ENCODE peak calls at places on chromosomes 12 and 14, in four cellular contexts. R is GM23248; C is aorta; K is naive thymus-derived CD4-positive, alpha-beta T cell. B is an unnamed sample.

GRCh38 chr12:51851408-51852097 is 3.0 kb upstream of the FIGNL2 start:
- DNase-seq in R (no peak), C (no peak), K (no peak), B (no peak)

GRCh38 chr12:132955933-132956725 is at the start of gene ZNF605:
- DNase-seq in R (peak), C (peak), K (peak), B (peak)

GRCh38 chr14:54338696-54339317 is 58.0 kb upstream of the CDKN3 start:
- DNase-seq in R (peak), C (no peak), K (no peak), B (no peak)

GRCh38 chr14:77133718-77134338 is 7.8 kb downstream of the ZDHHC22 start:
- DNase-seq in R (peak), C (no peak), K (peak), B (peak)

GRCh38 chr14:92890830-92891598 is 31.9 kb upstream of the CHGA start:
- DNase-seq in R (no peak), C (no peak), K (no peak), B (no peak)

GRCh38 chr12:53061404-53062010 is 11.6 kb downstream of the TNS2 start:
- DNase-seq in R (no peak), C (no peak), K (no peak), B (peak)

GRCh38 chr14:68404652-68405183 is 388.1 kb downstream of the ZFP36L1 start:
- DNase-seq in R (no peak), C (no peak), K (no peak), B (no peak)

GRCh38 chr12:118582863-118583262 is 206.5 kb downstream of the SUDS3 start:
- DNase-seq in R (no peak), C (no peak), K (no peak), B (no peak)

GRCh38 chr14:92224348-92224954 is 98.5 kb upstream of the SLC24A4 start:
- DNase-seq in R (peak), C (no peak), K (no peak), B (no peak)

GRCh38 chr12:71152838-71153237 is 5.0 kb downstream of the TSPAN8 start:
- DNase-seq in R (no peak), C (no peak), K (no peak), B (no peak)

GRCh38 chr12:97267803-97268202 is 194.8 kb upstream of the RMST start:
- DNase-seq in R (no peak), C (no peak), K (no peak), B (no peak)

GRCh38 chr12:94326727-94327126 is 132.9 kb downstream of the CEP83 start:
- DNase-seq in R (peak), C (no peak), K (no peak), B (no peak)

GRCh38 chr12:108635201-108635996 is 1.7 kb upstream of the SELPLG start:
- DNase-seq in R (no peak), C (peak), K (peak), B (no peak)

GRCh38 chr12:125166046-125166445 is 100.8 kb downstream of the AACS start:
- DNase-seq in R (no peak), C (no peak), K (no peak), B (no peak)

GRCh38 chr12:109296431-109296830 is 12.7 kb downstream of the FOXN4 start:
- DNase-seq in R (no peak), C (peak), K (no peak), B (no peak)

GRCh38 chr12:9049520-9050133 is 60.3 kb downstream of the KLRG1 start:
- DNase-seq in R (peak), C (no peak), K (peak), B (no peak)

GRCh38 chr12:66594688-66595087 is 84.2 kb downstream of the GRIP1 start:
- DNase-seq in R (no peak), C (no peak), K (no peak), B (no peak)

GRCh38 chr12:101470939-101471338 is 4.2 kb upstream of the SPIC start:
- DNase-seq in R (no peak), C (no peak), K (no peak), B (no peak)

GRCh38 chr14:66070542-66071319 is 415.4 kb upstream of the CCDC196 start:
- DNase-seq in R (peak), C (peak), K (peak), B (no peak)

GRCh38 chr14:66078031-66078430 is 408.1 kb upstream of the CCDC196 start:
- DNase-seq in R (no peak), C (no peak), K (no peak), B (no peak)

GRCh38 chr14:66072190-66072905 is 413.8 kb upstream of the CCDC196 start:
- DNase-seq in R (no peak), C (no peak), K (no peak), B (no peak)

GRCh38 chr14:66076166-66076565 is 410.0 kb upstream of the CCDC196 start:
- DNase-seq in R (no peak), C (no peak), K (no peak), B (no peak)

GRCh38 chr14:66074546-66074945 is 411.6 kb upstream of the CCDC196 start:
- DNase-seq in R (no peak), C (no peak), K (no peak), B (no peak)
- H3K27ac ChIP-seq in R (no peak), C (no peak), K (no peak), B (no peak)

DNA sequence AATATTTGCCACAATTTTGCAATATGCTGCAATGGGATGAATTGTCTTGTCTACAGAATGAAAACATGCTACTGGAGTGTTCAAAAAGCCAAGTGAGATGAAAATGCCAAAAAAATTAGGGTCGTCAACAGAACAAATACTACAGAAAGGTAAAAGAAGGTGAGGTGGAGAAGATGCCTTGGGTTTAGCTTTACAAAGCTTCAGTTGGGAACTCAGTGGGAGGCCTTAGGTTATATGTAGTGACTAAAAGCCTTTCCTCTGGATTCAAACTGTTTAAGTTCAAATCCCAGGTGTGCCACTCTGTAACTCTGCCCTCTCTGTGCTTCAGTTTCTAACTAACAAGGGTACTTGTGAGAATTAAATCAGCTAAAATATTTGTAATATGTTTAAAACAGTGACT is 84.9 kb upstream of the PDE3A start:
- DNase-seq in R (no peak), C (no peak), K (no peak), B (no peak)
- H3K4me3 ChIP-seq in R (no peak), C (no peak), K (no peak), B (no peak)

GRCh38 chr14:105028251-105028927 is 7.5 kb upstream of the CDCA4 start:
- DNase-seq in R (peak), C (no peak), K (no peak), B (no peak)
- H3K27ac ChIP-seq in R (peak), C (no peak), K (no peak), B (no peak)

GRCh38 chr12:13097526-13097925 is 5.9 kb downstream of the GSG1 start:
- DNase-seq in R (peak), C (peak), K (no peak), B (no peak)
- H3K4me3 ChIP-seq in R (peak), C (peak), K (no peak), B (peak)

GRCh38 chr14:31965735-31966598 is 111.1 kb upstream of the ARHGAP5 start:
- DNase-seq in R (peak), C (no peak), K (no peak), B (no peak)

GRCh38 chr14:31968107-31968810 is 108.8 kb upstream of the ARHGAP5 start:
- DNase-seq in R (peak), C (no peak), K (no peak), B (no peak)

GRCh38 chr14:31967669-31967975 is 109.5 kb upstream of the ARHGAP5 start:
- DNase-seq in R (no peak), C (no peak), K (no peak), B (no peak)

GRCh38 chr14:31968912-31969311 is 108.2 kb upstream of the ARHGAP5 start:
- DNase-seq in R (peak), C (no peak), K (no peak), B (no peak)

DNA sequence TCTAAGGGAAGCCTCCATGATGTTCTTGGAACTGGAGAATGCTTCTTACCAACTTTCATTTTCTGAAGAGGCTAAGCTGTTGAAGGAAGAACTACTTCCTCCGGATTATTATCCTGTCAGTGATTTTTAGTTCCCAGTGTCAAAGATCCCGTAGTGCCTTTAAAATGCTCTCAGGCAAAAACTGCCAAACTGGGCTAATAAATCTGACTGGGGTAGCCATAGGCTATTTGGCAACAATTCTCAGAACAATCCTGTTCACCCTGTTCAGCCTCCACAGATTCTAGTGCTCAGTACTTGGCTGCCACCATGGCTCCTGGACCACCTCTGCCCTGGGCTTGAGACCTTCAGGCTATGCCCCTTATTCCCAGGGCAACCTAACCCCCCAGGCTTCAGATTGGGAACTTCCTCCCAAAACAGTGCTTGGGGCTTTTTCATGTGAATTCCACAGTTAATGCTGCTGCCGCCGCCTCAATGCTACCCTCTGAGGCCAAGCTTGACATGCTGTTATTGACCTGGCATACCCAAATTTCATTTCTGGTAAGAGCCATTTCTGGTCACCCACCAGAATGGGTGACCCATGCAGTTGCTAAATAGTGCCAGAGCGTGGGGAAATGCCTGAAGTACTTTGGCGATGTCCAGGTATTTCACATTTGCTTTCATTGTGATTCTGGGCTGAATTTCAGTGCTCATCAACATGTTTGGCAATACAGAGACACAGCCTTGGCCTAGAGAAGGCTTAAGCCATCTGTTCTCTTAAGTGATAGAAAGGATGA is 110.0 kb upstream of the ARHGAP5 start:
- DNase-seq in R (peak), C (no peak), K (no peak), B (no peak)
- H3K27ac ChIP-seq in R (no peak), C (no peak), K (no peak), B (peak)

DNA sequence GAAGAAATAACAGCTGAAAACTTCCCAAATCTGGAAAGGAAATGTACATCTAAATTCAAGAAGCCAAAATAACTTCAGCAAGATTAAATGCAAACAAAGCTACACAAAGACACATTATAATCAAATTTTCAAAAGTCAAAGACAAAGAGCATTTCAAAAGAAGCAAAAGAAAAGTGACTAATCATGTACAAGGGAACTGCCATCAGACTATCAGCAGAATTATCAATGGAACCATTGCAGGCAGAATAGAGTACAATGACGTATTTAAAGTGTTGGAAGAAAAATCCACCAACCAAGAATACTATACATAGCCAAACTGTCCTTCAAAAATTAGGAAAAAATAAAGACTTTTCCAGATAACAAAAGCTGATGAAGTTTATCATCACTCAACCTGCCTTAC is 147.5 kb downstream of the NELL2 start:
- DNase-seq in R (no peak), C (no peak), K (no peak), B (no peak)
- H3K4me3 ChIP-seq in R (no peak), C (no peak), K (no peak), B (no peak)

GRCh38 chr12:122884860-122885259 is 11.1 kb downstream of the VPS37B start:
- DNase-seq in R (peak), C (no peak), K (no peak), B (no peak)
- H3K27ac ChIP-seq in R (no peak), C (no peak), K (no peak), B (no peak)